ENCODE peak calls at places on chromosomes 13 and 19, in eight cellular contexts. Q is omental fat pad; K is caudate nucleus; U is stimulated activated CD8-positive, alpha-beta memory T cell treated with anti-CD3 and anti-CD28 coated beads, Interleukin-7, amount 100 ng/mL, for 1 hour; X is NCI-H345; R is NCI-H460; Z is mucosa of descending colon; T is stimulated activated CD4-positive, alpha-beta T cell treated with anti-CD3 and anti-CD28 coated beads, Interleukin-2, amount 100 ng/mL, for 48 hours. L is an unnamed sample.

GRCh38 chr19:29967623-29968022 is 25.6 kb downstream of the URI1 start:
- DNase-seq in Q (no peak), K (no peak), U (no peak), X (no peak), R (no peak), Z (no peak), T (no peak), L (no peak)

GRCh38 chr13:37134411-37135041 is 29.1 kb upstream of the CSNK1A1L start:
- DNase-seq in Q (no peak), K (no peak), U (no peak), X (no peak), R (no peak), Z (no peak), T (no peak), L (no peak)

GRCh38 chr19:49196527-49197240 is 39.1 kb downstream of the TRPM4 start:
- DNase-seq in Q (no peak), K (no peak), U (no peak), X (peak), R (no peak), Z (peak), T (no peak), L (peak)

GRCh38 chr13:25971499-25972145 is 80.2 kb downstream of the SHISA2 start:
- DNase-seq in Q (no peak), K (no peak), U (no peak), X (no peak), R (no peak), Z (no peak), T (peak), L (peak)

GRCh38 chr19:5126498-5127223 is 157.7 kb downstream of the KDM4B start:
- DNase-seq in Q (no peak), K (no peak), U (no peak), X (no peak), R (no peak), Z (no peak), T (no peak), L (no peak)

GRCh38 chr19:11535792-11536595 is 2.7 kb upstream of the CNN1 start:
- DNase-seq in Q (peak), K (peak), U (peak), X (peak), R (peak), Z (peak), T (peak), L (peak)

GRCh38 chr13:26300140-26300539 is 46.2 kb downstream of the CDK8 start:
- DNase-seq in Q (no peak), K (no peak), U (no peak), X (no peak), R (no peak), Z (no peak), T (no peak), L (no peak)

GRCh38 chr19:48636859-48637448 is at the start of gene DBP:
- DNase-seq in Q (no peak), K (no peak), U (no peak), X (peak), R (no peak), Z (peak), T (no peak), L (peak)

GRCh38 chr13:39159393-39159792 is 121.1 kb downstream of the NHLRC3 start:
- DNase-seq in Q (no peak), K (no peak), U (no peak), X (peak), R (no peak), Z (no peak), T (no peak), L (no peak)

GRCh38 chr13:57632276-57633140 is 964 bp downstream of the PCDH17 start:
- DNase-seq in Q (no peak), K (peak), U (no peak), X (no peak), R (no peak), Z (peak), T (no peak), L (peak)

GRCh38 chr19:36213793-36214387 is 575 bp downstream of the ZNF565 start:
- DNase-seq in Q (peak), K (no peak), U (no peak), X (peak), R (no peak), Z (no peak), T (no peak), L (peak)

GRCh38 chr13:43983373-43983772 is 103.7 kb downstream of the LACC1 start:
- DNase-seq in Q (no peak), K (no peak), U (no peak), X (no peak), R (no peak), Z (no peak), T (no peak), L (no peak)

GRCh38 chr13:74047925-74048324 is 86.3 kb downstream of the KLF12 start:
- DNase-seq in Q (no peak), K (no peak), U (no peak), X (no peak), R (no peak), Z (no peak), T (no peak), L (no peak)

GRCh38 chr19:13031917-13032623 is 36.8 kb downstream of the NFIX start:
- DNase-seq in Q (no peak), K (peak), U (no peak), X (peak), R (no peak), Z (no peak), T (no peak), L (no peak)

GRCh38 chr19:35318679-35319448 is 10.1 kb upstream of the CD22 start:
- DNase-seq in Q (peak), K (peak), U (no peak), X (no peak), R (peak), Z (peak), T (no peak), L (peak)

GRCh38 chr13:85498774-85499173 is 300.4 kb downstream of the SLITRK6 start:
- DNase-seq in Q (no peak), K (no peak), U (no peak), X (no peak), R (no peak), Z (no peak), T (no peak), L (no peak)

GRCh38 chr19:4660181-4660791 is 9.9 kb downstream of the MYDGF start:
- DNase-seq in Q (no peak), K (no peak), U (no peak), X (no peak), R (peak), Z (no peak), T (no peak), L (no peak)

GRCh38 chr19:53536223-53536543 is 1.8 kb upstream of the ZNF331 start:
- DNase-seq in Q (no peak), K (no peak), U (no peak), X (no peak), R (no peak), Z (no peak), T (no peak), L (no peak)

GRCh38 chr13:73268306-73268705 is 209.5 kb downstream of the KLF5 start:
- DNase-seq in Q (no peak), K (no peak), U (no peak), X (peak), R (no peak), Z (peak), T (no peak), L (no peak)

GRCh38 chr13:80251403-80251802 is 89.5 kb downstream of the SPRY2 start:
- DNase-seq in Q (no peak), K (no peak), U (no peak), X (peak), R (no peak), Z (no peak), T (no peak), L (no peak)

GRCh38 chr13:74320282-74320681 is 186.1 kb upstream of the KLF12 start:
- DNase-seq in Q (no peak), K (no peak), U (no peak), X (no peak), R (no peak), Z (no peak), T (no peak), L (no peak)

GRCh38 chr19:16373539-16373938 is 48.9 kb downstream of the KLF2 start:
- DNase-seq in Q (no peak), K (no peak), U (no peak), X (no peak), R (no peak), Z (no peak), T (no peak), L (no peak)

GRCh38 chr19:47423203-47423882 is 4.0 kb upstream of the MEIS3 start:
- DNase-seq in Q (no peak), K (no peak), U (no peak), X (no peak), R (no peak), Z (no peak), T (no peak), L (no peak)

GRCh38 chr13:110561335-110562033 is at the start of gene RAB20:
- DNase-seq in Q (peak), K (peak), U (peak), X (peak), R (peak), Z (peak), T (peak), L (peak)

GRCh38 chr19:55454787-55455243 is 6.6 kb downstream of the ISOC2 start:
- DNase-seq in Q (no peak), K (peak), U (no peak), X (peak), R (peak), Z (no peak), T (no peak), L (peak)

GRCh38 chr13:93752506-93752905 is 525.9 kb downstream of the GPC6 start:
- DNase-seq in Q (no peak), K (no peak), U (no peak), X (no peak), R (no peak), Z (no peak), T (no peak), L (no peak)